ENCODE peak calls at places on chromosome 18, in four cellular contexts. W, V, J and I are unnamed samples.

GRCh38 chr18:29164993-29165599 is 988.2 kb upstream of the CDH2 start:
- DNase-seq in J (no peak), W (no peak), V (no peak), I (no peak)

GRCh38 chr18:46832856-46833255 is 76.0 kb upstream of the ST8SIA5 start:
- DNase-seq in V (no peak), J (no peak), W (no peak), I (no peak)

GRCh38 chr18:40159141-40160017 is 1795.7 kb upstream of the PIK3C3 start:
- DNase-seq in J (no peak), W (no peak), V (no peak), I (no peak)

GRCh38 chr18:45245036-45245638 is 370.1 kb upstream of the SLC14A2 start:
- DNase-seq in V (no peak), W (no peak), J (no peak), I (no peak)

GRCh38 chr18:74981476-74981875 is 227.5 kb downstream of the PTGR3 start:
- DNase-seq in V (no peak), W (no peak), J (no peak), I (no peak)

GRCh38 chr18:27863780-27864430 is 313.0 kb downstream of the CDH2 start:
- DNase-seq in V (no peak), W (no peak), J (no peak), I (no peak)

GRCh38 chr18:59706499-59706898 is 9.3 kb upstream of the CCBE1 start:
- DNase-seq in W (no peak), J (no peak), V (no peak), I (no peak)

GRCh38 chr18:45456076-45457066 is 158.9 kb upstream of the SLC14A2 start:
- DNase-seq in W (no peak), J (no peak), V (no peak), I (no peak)

GRCh38 chr18:34222025-34222395 is 2.7 kb downstream of the NOL4 start:
- DNase-seq in W (no peak), V (no peak), J (no peak), I (no peak)

GRCh38 chr18:9708882-9709877 is 1.1 kb downstream of the RAB31 start:
- DNase-seq in W (no peak), J (peak; percentile 9), V (peak; percentile 32), I (no peak)

GRCh38 chr18:50850307-50850706 is 28.6 kb upstream of the ME2 start:
- DNase-seq in J (no peak), V (no peak), W (no peak), I (no peak)

GRCh38 chr18:45783097-45784075 is 42.1 kb upstream of the SIGLEC15 start:
- DNase-seq in J (no peak), V (no peak), W (no peak), I (no peak)

GRCh38 chr18:36264283-36264682 is 33.2 kb upstream of the FHOD3 start:
- DNase-seq in J (no peak), W (no peak), V (no peak), I (no peak)

GRCh38 chr18:52312321-52312720 is 27.7 kb upstream of the DCC start:
- DNase-seq in J (no peak), V (no peak), W (no peak), I (no peak)

GRCh38 chr18:46297621-46298020 is 193.4 kb downstream of the HAUS1 start:
- DNase-seq in V (no peak), J (no peak), W (no peak), I (no peak)

GRCh38 chr18:74604774-74605173 is 7.1 kb downstream of the ZNF407 start:
- DNase-seq in W (no peak), V (no peak), J (no peak), I (no peak)

GRCh38 chr18:8791171-8791651 is 85.9 kb downstream of the MTCL1 start:
- DNase-seq in V (no peak), W (no peak), J (no peak), I (no peak)

GRCh38 chr18:30903566-30903965 is 139.0 kb downstream of the DSC3 start:
- DNase-seq in J (no peak), V (no peak), W (no peak), I (no peak)